ENCODE peak calls at places on chromosomes 11 and 22, in five cellular contexts. O, U, P, R and X are unnamed samples.

GRCh38 chr11:47991266-47991830 is 11.0 kb downstream of the PTPRJ start:
- DNase-seq in O (no peak), U (peak; percentile 69), P (no peak), R (peak; percentile 55), X (no peak)

GRCh38 chr22:44996120-44996519 is 13.7 kb downstream of the PHF21B start:
- DNase-seq in O (no peak), U (no peak), P (no peak), R (no peak), X (no peak)

GRCh38 chr11:128207861-128208321 is 379.5 kb downstream of the ETS1 start:
- DNase-seq in O (no peak), U (no peak), P (no peak), R (no peak), X (no peak)

GRCh38 chr11:46641639-46642038 is 24.3 kb downstream of the ATG13 start:
- DNase-seq in O (no peak), U (no peak), P (no peak), R (no peak), X (no peak)

GRCh38 chr11:77073328-77074001 is 6.7 kb downstream of the CAPN5 start:
- DNase-seq in O (peak; percentile 94), U (peak; percentile 90), P (no peak), R (peak; percentile 60), X (no peak)

GRCh38 chr22:46846154-46846831 is 83.8 kb downstream of the TBC1D22A start:
- DNase-seq in O (no peak), U (no peak), P (no peak), R (no peak), X (no peak)

GRCh38 chr11:48103621-48104561 is 112.7 kb upstream of the OR4B1 start:
- DNase-seq in O (no peak), U (no peak), P (no peak), R (no peak), X (peak; percentile 79)

GRCh38 chr22:21807545-21807944 is 59.9 kb downstream of the MAPK1 start:
- DNase-seq in O (no peak), U (no peak), P (no peak), R (no peak), X (no peak)

GRCh38 chr11:69471329-69472052 is 10.0 kb upstream of the LINC01488 start:
- DNase-seq in O (no peak), U (no peak), P (no peak), R (peak; percentile 31), X (no peak)

GRCh38 chr11:67247946-67248550 is 18.2 kb upstream of the GRK2 start:
- DNase-seq in O (no peak), U (no peak), P (no peak), R (no peak), X (no peak)

GRCh38 chr11:123231263-123231662 is 36.2 kb upstream of the CLMP start:
- DNase-seq in O (no peak), U (no peak), P (no peak), R (no peak), X (no peak)

GRCh38 chr11:9448576-9449352 is 12.0 kb upstream of the ZNF143 start:
- DNase-seq in O (no peak), U (no peak), P (no peak), R (no peak), X (no peak)

GRCh38 chr11:60625262-60625661 is 74.2 kb upstream of the MS4A8 start:
- DNase-seq in O (no peak), U (no peak), P (no peak), R (no peak), X (no peak)

GRCh38 chr11:46249103-46249942 is 28.1 kb upstream of the CREB3L1 start:
- DNase-seq in O (no peak), U (no peak), P (no peak), R (no peak), X (no peak)

GRCh38 chr11:64241175-64241429 is 207 bp downstream of the FKBP2 start:
- DNase-seq in O (no peak), U (no peak), P (no peak), R (no peak), X (no peak)

GRCh38 chr11:64239662-64240466 is 1.0 kb upstream of the FKBP2 start:
- DNase-seq in O (no peak), U (peak; percentile 61), P (no peak), R (no peak), X (peak; percentile 43)

GRCh38 chr11:64240467-64241174 is at the start of gene FKBP2:
- DNase-seq in O (peak; percentile 99), U (peak; percentile 99), P (peak; percentile 96), R (peak; percentile 98), X (peak; percentile 98)

GRCh38 chr11:64242920-64243854 is 2.3 kb downstream of the FKBP2 start:
- DNase-seq in O (no peak), U (no peak), P (no peak), R (no peak), X (no peak)

DNA sequence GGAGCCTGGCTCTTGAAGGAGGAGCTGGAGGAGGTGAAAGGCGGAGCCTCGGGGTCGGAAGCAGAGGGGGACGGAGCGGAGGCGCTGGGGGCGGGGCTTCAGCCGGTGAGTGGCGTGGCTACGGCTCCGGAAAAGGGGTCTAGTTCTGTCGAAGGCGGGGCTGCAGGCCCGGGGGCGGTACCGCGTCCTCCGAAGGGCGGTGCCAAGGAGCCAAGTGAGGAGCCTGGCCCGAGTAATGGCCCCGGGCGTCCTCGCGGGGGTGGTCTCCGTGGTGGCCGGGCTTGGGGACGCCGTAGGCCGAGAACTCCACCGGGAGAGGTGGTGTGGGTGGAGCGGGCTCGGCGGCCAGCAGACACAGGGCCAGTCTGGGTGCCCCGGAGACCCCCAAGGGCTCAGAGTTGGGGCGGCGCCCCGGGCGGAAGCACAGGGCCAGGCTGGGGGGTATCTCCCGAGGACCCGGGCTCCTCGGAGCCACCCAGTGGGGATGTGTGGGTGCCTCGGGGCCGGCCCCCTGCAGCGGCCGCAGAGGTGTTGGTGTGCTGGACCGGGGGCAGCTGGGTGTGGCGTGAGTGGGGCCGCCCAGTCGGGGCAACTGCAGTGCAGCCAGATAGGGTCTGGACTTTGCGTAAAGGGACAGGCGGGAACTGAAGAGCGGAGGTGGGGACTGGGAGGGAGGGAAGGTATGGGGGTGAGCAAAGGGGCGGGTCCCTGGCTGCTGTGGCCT is 697 bp downstream of the FKBP2 start:
- DNase-seq in O (peak; percentile 100), U (peak; percentile 100), P (peak; percentile 99), R (peak; percentile 100), X (peak; percentile 100)
- TF ChIP-seq CTCF in O (no peak), U (no peak), P (no peak), R (peak; percentile 18), X (no peak)

GRCh38 chr11:134386945-134387344 is 25.1 kb downstream of the B3GAT1 start:
- DNase-seq in O (no peak), U (no peak), P (no peak), R (no peak), X (no peak)
- H3K9me3 ChIP-seq in O (no peaks in the 10 kb centered on the region), U (no peaks in the 10 kb centered on the region), P (no peaks in the 10 kb centered on the region), R (no peaks in the 10 kb centered on the region), X (no peaks in the 10 kb centered on the region)

GRCh38 chr11:81237139-81237538 is 1496.5 kb downstream of the FAM181B start:
- DNase-seq in O (no peak), U (no peak), P (no peak), R (no peak), X (no peak)
- TF ChIP-seq CTCF in O (peak; percentile 15), U (peak; percentile 27), P (no peak), R (peak; percentile 39), X (peak; percentile 36)

GRCh38 chr11:17371614-17372013 is 16.8 kb downstream of the KCNJ11 start:
- DNase-seq in O (no peak), U (no peak), P (no peak), R (no peak), X (no peak)
- H3K9me3 ChIP-seq in O (peaks cover 33% of the 10 kb centered on the region), U (peaks cover 33% of the 10 kb centered on the region), P (peaks cover 20% of the 10 kb centered on the region), R (peaks cover 53% of the 10 kb centered on the region), X (peaks cover 7% of the 10 kb centered on the region)

GRCh38 chr11:299951-300735 is 817 bp upstream of the IFITM5 start:
- DNase-seq in O (no peak), U (peak; percentile 47), P (no peak), R (peak; percentile 46), X (peak; percentile 16)
- TF ChIP-seq CTCF in O (no peak), U (no peak), P (peak; percentile 48), R (peak; percentile 9), X (no peak)

GRCh38 chr11:134529212-134530096 is 117.4 kb upstream of the B3GAT1 start:
- DNase-seq in O (no peak), U (no peak), P (no peak), R (peak; percentile 30), X (no peak)
- H3K9me3 ChIP-seq in O (no peaks in the 10 kb centered on the region), U (no peaks in the 10 kb centered on the region), P (no peaks in the 10 kb centered on the region), R (no peaks in the 10 kb centered on the region), X (no peaks in the 10 kb centered on the region)

GRCh38 chr11:74648894-74649293 is 56.5 kb downstream of the POLD3 start:
- DNase-seq in O (no peak), U (no peak), P (no peak), R (no peak), X (no peak)

GRCh38 chr11:74647404-74647803 is 55.0 kb downstream of the POLD3 start:
- DNase-seq in O (no peak), U (no peak), P (no peak), R (no peak), X (no peak)

GRCh38 chr11:74647831-74648230 is 55.4 kb downstream of the POLD3 start:
- DNase-seq in O (no peak), U (no peak), P (no peak), R (no peak), X (no peak)

GRCh38 chr11:74646964-74647363 is 54.6 kb downstream of the POLD3 start:
- DNase-seq in O (no peak), U (no peak), P (no peak), R (no peak), X (no peak)

GRCh38 chr11:74650498-74650897 is 58.1 kb downstream of the POLD3 start:
- DNase-seq in O (no peak), U (peak; percentile 26), P (no peak), R (no peak), X (no peak)
- TF ChIP-seq CTCF in O (no peak), U (no peak), P (no peak), R (no peak), X (no peak)